ENCODE peak calls at places on chromosome 5, in seven cellular contexts. V is heart right ventricle; G is stimulated activated CD8-positive, alpha-beta memory T cell treated with anti-CD3 and anti-CD28 coated beads, Interleukin-7, amount 100 ng/mL, for 4 hours; N is mucosa of gallbladder; K is fibroblast of mammary gland; E is posterior vena cava; Z is lower lobe of right lung. Q is an unnamed sample.

GRCh38 chr5:116377276-116378006 is 197.2 kb downstream of the SEMA6A start:
- DNase-seq in V (no peak), G (no peak), N (no peak), K (no peak), E (no peak), Z (no peak), Q (no peak)

GRCh38 chr5:179963375-179963774 is 55.7 kb upstream of the TBC1D9B start:
- DNase-seq in V (no peak), G (no peak), N (no peak), K (no peak), E (no peak), Z (no peak), Q (no peak)

GRCh38 chr5:35753500-35753899 is 103.2 kb upstream of the IL7R start:
- DNase-seq in V (no peak), G (no peak), N (no peak), K (no peak), E (no peak), Z (no peak), Q (no peak)

GRCh38 chr5:57216714-57217113 is 42.9 kb downstream of the GPBP1 start:
- DNase-seq in V (no peak), G (no peak), N (no peak), K (peak; percentile 62), E (no peak), Z (no peak), Q (no peak)

GRCh38 chr5:155211764-155212163 is 198.2 kb downstream of the KIF4B start:
- DNase-seq in V (no peak), G (no peak), N (no peak), K (no peak), E (no peak), Z (no peak), Q (no peak)

GRCh38 chr5:72328172-72328571 is 8.0 kb downstream of the PTCD2 start:
- DNase-seq in V (peak; percentile 52), G (no peak), N (no peak), K (peak; percentile 68), E (no peak), Z (no peak), Q (no peak)

GRCh38 chr5:74543162-74543995 is 97.1 kb downstream of the ENC1 start:
- DNase-seq in V (no peak), G (no peak), N (no peak), K (peak; percentile 87), E (no peak), Z (no peak), Q (no peak)

GRCh38 chr5:172504736-172505402 is 50.5 kb upstream of the SH3PXD2B start:
- DNase-seq in V (peak; percentile 52), G (no peak), N (peak; percentile 26), K (no peak), E (peak; percentile 80), Z (no peak), Q (peak; percentile 13)

GRCh38 chr5:112772095-112772494 is 34.4 kb downstream of the APC start:
- DNase-seq in V (no peak), G (no peak), N (no peak), K (peak; percentile 45), E (no peak), Z (no peak), Q (no peak)

GRCh38 chr5:27906911-27907590 is 868.7 kb upstream of the CDH9 start:
- DNase-seq in V (no peak), G (no peak), N (no peak), K (no peak), E (no peak), Z (no peak), Q (no peak)

GRCh38 chr5:53560506-53561191 is at the start of gene NDUFS4:
- DNase-seq in V (peak; percentile 77), G (peak; percentile 58), N (peak; percentile 91), K (peak; percentile 94), E (peak; percentile 90), Z (peak; percentile 83), Q (peak; percentile 90)

GRCh38 chr5:81554647-81555046 is 160.7 kb upstream of the ACOT12 start:
- DNase-seq in V (no peak), G (no peak), N (no peak), K (no peak), E (no peak), Z (no peak), Q (no peak)